ENCODE peak calls at places on chromosomes 16 and 17, in five cellular contexts. M is GM19239, E is IMR-90, Q is KBM-7, X is mucosa of gallbladder. T is an unnamed sample.

GRCh38 chr17:19650826-19651225 is 2.3 kb downstream of the ALDH3A2 start:
- DNase-seq in X (no peak), Q (no peak), M (no peak), E (peak), T (no peak)

GRCh38 chr17:82388223-82388921 is 16.8 kb downstream of the UTS2R start:
- DNase-seq in M (no peak), Q (no peak), E (no peak), X (no peak), T (no peak)

GRCh38 chr17:38669520-38669919 is 5.2 kb downstream of the EPOP start:
- DNase-seq in E (no peak), Q (no peak), X (no peak), M (no peak), T (no peak)

GRCh38 chr16:89190150-89190958 is 10.0 kb downstream of the SLC22A31 start:
- DNase-seq in E (no peak), M (no peak), X (no peak), Q (no peak), T (no peak)

GRCh38 chr16:77302249-77302648 is 103.0 kb downstream of the SYCE1L start:
- DNase-seq in M (no peak), Q (no peak), E (no peak), X (no peak), T (no peak)

GRCh38 chr17:17710728-17711541 is 29.7 kb downstream of the RAI1 start:
- DNase-seq in X (peak), M (no peak), E (peak), Q (no peak), T (no peak)

GRCh38 chr17:10598620-10599019 is 49.2 kb upstream of the MYH2 start:
- DNase-seq in Q (no peak), M (no peak), X (no peak), E (no peak), T (no peak)

GRCh38 chr17:22467720-22468119 is 775.4 kb downstream of the KCNJ18 start:
- DNase-seq in Q (no peak), M (no peak), X (no peak), E (no peak), T (no peak)

GRCh38 chr17:37490638-37491614 is 1.2 kb downstream of the DUSP14 start:
- DNase-seq in Q (peak), E (peak), X (peak), M (peak), T (no peak)

GRCh38 chr16:82481455-82481854 is 145.3 kb upstream of the CDH13 start:
- DNase-seq in M (no peak), Q (no peak), X (no peak), E (peak), T (no peak)

GRCh38 chr16:70331588-70332358 is 14.9 kb upstream of the DDX19A start:
- DNase-seq in X (no peak), M (no peak), Q (peak), E (no peak), T (no peak)

GRCh38 chr16:64830653-64831052 is 291.2 kb downstream of the CDH11 start:
- DNase-seq in M (no peak), Q (no peak), E (peak), X (no peak), T (no peak)

GRCh38 chr17:73474370-73474988 is 162.7 kb upstream of the CDC42EP4 start:
- DNase-seq in X (peak), M (no peak), E (peak), Q (no peak), T (peak)

GRCh38 chr16:85138073-85138824 is 26.0 kb upstream of the CIBAR2 start:
- DNase-seq in X (no peak), M (no peak), Q (no peak), E (no peak), T (no peak)

GRCh38 chr16:70674221-70675014 is 11.4 kb downstream of the MTSS2 start:
- DNase-seq in X (no peak), Q (no peak), E (no peak), M (no peak), T (no peak)

GRCh38 chr16:90015586-90016338 is 3.5 kb downstream of the DBNDD1 start:
- DNase-seq in X (no peak), M (no peak), Q (no peak), E (no peak), T (no peak)

GRCh38 chr17:14712471-14713075 is 411.7 kb downstream of the HS3ST3B1 start:
- DNase-seq in E (no peak), M (no peak), Q (no peak), X (no peak), T (no peak)

GRCh38 chr17:427327-427726 is 74.7 kb upstream of the RPH3AL start:
- DNase-seq in E (no peak), M (no peak), X (no peak), Q (no peak), T (no peak)

GRCh38 chr17:65857713-65858112 is 296.3 kb upstream of the AXIN2 start:
- DNase-seq in M (no peak), Q (no peak), X (no peak), E (no peak), T (no peak)

GRCh38 chr16:30009085-30009862 is 1.6 kb downstream of the DOC2A start:
- DNase-seq in X (no peak), Q (no peak), E (no peak), M (no peak), T (no peak)

GRCh38 chr17:40363480-40363838 is 1.1 kb downstream of the GJD3 start:
- DNase-seq in X (no peak), E (no peak), M (no peak), Q (no peak), T (no peak)

GRCh38 chr17:74579910-74580309 is 12.2 kb downstream of the CD300LD start:
- DNase-seq in E (no peak), M (no peak), X (no peak), Q (peak), T (no peak)

GRCh38 chr17:9284884-9285283 is 263.6 kb downstream of the NTN1 start:
- DNase-seq in E (no peak), M (no peak), Q (no peak), X (no peak), T (no peak)

GRCh38 chr17:74176546-74177001 is 26.9 kb upstream of the RPL38 start:
- DNase-seq in Q (peak), X (peak), E (peak), M (peak), T (peak)